ENCODE peak calls at places on chromosomes 13 and 19, in six cellular contexts. One of them, this sample, is unnamed.

GRCh38 chr19:27794444-27795042 is 1418.4 kb downstream of the UQCRFS1 start:
- DNase-seq in RPMI7951: peak; percentile 48
- DNase-seq in MCF 10A: no peak
- DNase-seq in Peyer's patch: no peak
- DNase-seq in neuronal stem cell: peak; percentile 3
- DNase-seq in HuH-7: peak; percentile 14
- DNase-seq in this sample: peak; percentile 26

GRCh38 chr13:98386632-98387031 is 190.3 kb downstream of the STK24 start:
- DNase-seq in RPMI7951: no peak
- DNase-seq in MCF 10A: no peak
- DNase-seq in Peyer's patch: no peak
- DNase-seq in neuronal stem cell: no peak
- DNase-seq in HuH-7: no peak
- DNase-seq in this sample: no peak

GRCh38 chr19:28207244-28207643 is 1005.7 kb downstream of the UQCRFS1 start:
- DNase-seq in RPMI7951: no peak
- DNase-seq in MCF 10A: no peak
- DNase-seq in Peyer's patch: no peak
- DNase-seq in neuronal stem cell: no peak
- DNase-seq in HuH-7: no peak
- DNase-seq in this sample: no peak

GRCh38 chr19:4216832-4217231 is 12.5 kb upstream of the EBI3 start:
- DNase-seq in RPMI7951: no peak
- DNase-seq in MCF 10A: no peak
- DNase-seq in Peyer's patch: no peak
- DNase-seq in neuronal stem cell: no peak
- DNase-seq in HuH-7: no peak
- DNase-seq in this sample: no peak

GRCh38 chr19:29040291-29040690 is 172.7 kb downstream of the UQCRFS1 start:
- DNase-seq in RPMI7951: no peak
- DNase-seq in MCF 10A: no peak
- DNase-seq in Peyer's patch: no peak
- DNase-seq in neuronal stem cell: no peak
- DNase-seq in HuH-7: no peak
- DNase-seq in this sample: no peak

GRCh38 chr13:75326173-75327131 is 155.5 kb downstream of the TBC1D4 start:
- DNase-seq in RPMI7951: peak; percentile 68
- DNase-seq in MCF 10A: no peak
- DNase-seq in Peyer's patch: no peak
- DNase-seq in neuronal stem cell: no peak
- DNase-seq in HuH-7: no peak
- DNase-seq in this sample: peak; percentile 23

GRCh38 chr19:525029-525428 is 6.5 kb upstream of the CDC34 start:
- DNase-seq in RPMI7951: no peak
- DNase-seq in MCF 10A: no peak
- DNase-seq in Peyer's patch: no peak
- DNase-seq in neuronal stem cell: no peak
- DNase-seq in HuH-7: no peak
- DNase-seq in this sample: no peak

GRCh38 chr19:40530091-40530901 is 46.4 kb upstream of the SHKBP1 start:
- DNase-seq in RPMI7951: no peak
- DNase-seq in MCF 10A: no peak
- DNase-seq in Peyer's patch: no peak
- DNase-seq in neuronal stem cell: peak; percentile 72
- DNase-seq in HuH-7: peak; percentile 91
- DNase-seq in this sample: peak; percentile 40

GRCh38 chr19:19595171-19595701 is 23.3 kb downstream of the PBX4 start:
- DNase-seq in RPMI7951: peak; percentile 47
- DNase-seq in MCF 10A: peak; percentile 55
- DNase-seq in Peyer's patch: peak; percentile 56
- DNase-seq in neuronal stem cell: no peak
- DNase-seq in HuH-7: no peak
- DNase-seq in this sample: peak; percentile 62

GRCh38 chr13:33509642-33510229 is 224.2 kb upstream of the STARD13 start:
- DNase-seq in RPMI7951: peak; percentile 63
- DNase-seq in MCF 10A: no peak
- DNase-seq in Peyer's patch: peak; percentile 47
- DNase-seq in neuronal stem cell: no peak
- DNase-seq in HuH-7: no peak
- DNase-seq in this sample: no peak

GRCh38 chr19:13974073-13974472 is 21.8 kb downstream of the DCAF15 start:
- DNase-seq in RPMI7951: no peak
- DNase-seq in MCF 10A: peak; percentile 30
- DNase-seq in Peyer's patch: peak; percentile 77
- DNase-seq in neuronal stem cell: peak; percentile 35
- DNase-seq in HuH-7: no peak
- DNase-seq in this sample: peak; percentile 47

GRCh38 chr13:23348270-23349126 is 85.0 kb downstream of the SACS start:
- DNase-seq in RPMI7951: peak; percentile 20
- DNase-seq in MCF 10A: no peak
- DNase-seq in Peyer's patch: no peak
- DNase-seq in neuronal stem cell: no peak
- DNase-seq in HuH-7: no peak
- DNase-seq in this sample: no peak

GRCh38 chr13:108629353-108629752 is at the start of gene MYO16:
- DNase-seq in RPMI7951: no peak
- DNase-seq in MCF 10A: no peak
- DNase-seq in Peyer's patch: no peak
- DNase-seq in neuronal stem cell: peak; percentile 46
- DNase-seq in HuH-7: no peak
- DNase-seq in this sample: no peak

GRCh38 chr13:28718186-28718537 is 608 bp downstream of the SLC46A3 start:
- DNase-seq in RPMI7951: peak; percentile 6
- DNase-seq in MCF 10A: peak; percentile 80
- DNase-seq in Peyer's patch: no peak
- DNase-seq in neuronal stem cell: no peak
- DNase-seq in HuH-7: no peak
- DNase-seq in this sample: no peak

GRCh38 chr13:59710995-59711701 is 452.6 kb downstream of the DIAPH3 start:
- DNase-seq in RPMI7951: no peak
- DNase-seq in MCF 10A: no peak
- DNase-seq in Peyer's patch: no peak
- DNase-seq in neuronal stem cell: no peak
- DNase-seq in HuH-7: no peak
- DNase-seq in this sample: no peak

GRCh38 chr19:35766571-35767104 is 8.7 kb downstream of the PROSER3 start:
- DNase-seq in RPMI7951: no peak
- DNase-seq in MCF 10A: no peak
- DNase-seq in Peyer's patch: no peak
- DNase-seq in neuronal stem cell: no peak
- DNase-seq in HuH-7: no peak
- DNase-seq in this sample: no peak

GRCh38 chr13:23377603-23378002 is 55.9 kb downstream of the SACS start:
- DNase-seq in RPMI7951: no peak
- DNase-seq in MCF 10A: no peak
- DNase-seq in Peyer's patch: no peak
- DNase-seq in neuronal stem cell: no peak
- DNase-seq in HuH-7: no peak
- DNase-seq in this sample: peak; percentile 29

GRCh38 chr19:28296506-28296905 is 916.4 kb downstream of the UQCRFS1 start:
- DNase-seq in RPMI7951: peak; percentile 88
- DNase-seq in MCF 10A: no peak
- DNase-seq in Peyer's patch: no peak
- DNase-seq in neuronal stem cell: no peak
- DNase-seq in HuH-7: no peak
- DNase-seq in this sample: peak; percentile 64

GRCh38 chr13:69331245-69331644 is 776.4 kb upstream of the ATXN8OS start:
- DNase-seq in RPMI7951: no peak
- DNase-seq in MCF 10A: no peak
- DNase-seq in Peyer's patch: no peak
- DNase-seq in neuronal stem cell: no peak
- DNase-seq in HuH-7: no peak
- DNase-seq in this sample: no peak

GRCh38 chr19:11373166-11373884 is 1.1 kb upstream of the SWSAP1 start:
- DNase-seq in RPMI7951: peak; percentile 43
- DNase-seq in MCF 10A: peak; percentile 74
- DNase-seq in Peyer's patch: no peak
- DNase-seq in neuronal stem cell: peak; percentile 76
- DNase-seq in HuH-7: no peak
- DNase-seq in this sample: peak; percentile 65

GRCh38 chr19:54551293-54551692 is 22.3 kb upstream of the LILRA2 start:
- DNase-seq in RPMI7951: no peak
- DNase-seq in MCF 10A: no peak
- DNase-seq in Peyer's patch: no peak
- DNase-seq in neuronal stem cell: no peak
- DNase-seq in HuH-7: no peak
- DNase-seq in this sample: no peak

GRCh38 chr19:7488736-7489353 is at the start of gene PEX11G:
- DNase-seq in RPMI7951: peak; percentile 81
- DNase-seq in MCF 10A: peak; percentile 84
- DNase-seq in Peyer's patch: peak; percentile 96
- DNase-seq in neuronal stem cell: peak; percentile 93
- DNase-seq in HuH-7: no peak
- DNase-seq in this sample: peak; percentile 89

GRCh38 chr13:98890186-98890585 is 87.7 kb downstream of the DOCK9 start:
- DNase-seq in RPMI7951: peak; percentile 94
- DNase-seq in MCF 10A: peak; percentile 85
- DNase-seq in Peyer's patch: no peak
- DNase-seq in neuronal stem cell: no peak
- DNase-seq in HuH-7: no peak
- DNase-seq in this sample: peak; percentile 67

GRCh38 chr13:107299717-107300116 is 731.8 kb upstream of the ARGLU1 start:
- DNase-seq in RPMI7951: no peak
- DNase-seq in MCF 10A: no peak
- DNase-seq in Peyer's patch: no peak
- DNase-seq in neuronal stem cell: no peak
- DNase-seq in HuH-7: no peak
- DNase-seq in this sample: peak; percentile 18

GRCh38 chr13:108560092-108560491 is 69.3 kb upstream of the MYO16 start:
- DNase-seq in RPMI7951: no peak
- DNase-seq in MCF 10A: no peak
- DNase-seq in Peyer's patch: no peak
- DNase-seq in neuronal stem cell: peak; percentile 3
- DNase-seq in HuH-7: no peak
- DNase-seq in this sample: no peak

GRCh38 chr19:18399008-18399407 is 1.6 kb upstream of the LRRC25 start:
- DNase-seq in RPMI7951: peak; percentile 45
- DNase-seq in MCF 10A: peak; percentile 62
- DNase-seq in Peyer's patch: peak; percentile 70
- DNase-seq in neuronal stem cell: no peak
- DNase-seq in HuH-7: no peak
- DNase-seq in this sample: peak; percentile 31

GRCh38 chr19:19026299-19026971 is 6.9 kb downstream of the SUGP2 start:
- DNase-seq in RPMI7951: no peak
- DNase-seq in MCF 10A: no peak
- DNase-seq in Peyer's patch: no peak
- DNase-seq in neuronal stem cell: no peak
- DNase-seq in HuH-7: no peak
- DNase-seq in this sample: no peak

GRCh38 chr13:22596157-22596863 is 584.5 kb upstream of the SGCG start:
- DNase-seq in RPMI7951: no peak
- DNase-seq in MCF 10A: no peak
- DNase-seq in Peyer's patch: no peak
- DNase-seq in neuronal stem cell: no peak
- DNase-seq in HuH-7: peak; percentile 29
- DNase-seq in this sample: peak; percentile 39

GRCh38 chr13:27293051-27293691 is 22.5 kb downstream of the RASL11A start:
- DNase-seq in RPMI7951: no peak
- DNase-seq in MCF 10A: no peak
- DNase-seq in Peyer's patch: no peak
- DNase-seq in neuronal stem cell: no peak
- DNase-seq in HuH-7: no peak
- DNase-seq in this sample: no peak

GRCh38 chr19:49231389-49231788 is 73.8 kb downstream of the TRPM4 start:
- DNase-seq in RPMI7951: no peak
- DNase-seq in MCF 10A: no peak
- DNase-seq in Peyer's patch: no peak
- DNase-seq in neuronal stem cell: no peak
- DNase-seq in HuH-7: no peak
- DNase-seq in this sample: no peak

GRCh38 chr19:32318884-32319520 is 26.4 kb upstream of the ZNF507 start:
- DNase-seq in RPMI7951: peak; percentile 17
- DNase-seq in MCF 10A: peak; percentile 21
- DNase-seq in Peyer's patch: peak; percentile 53
- DNase-seq in neuronal stem cell: peak; percentile 49
- DNase-seq in HuH-7: peak; percentile 66
- DNase-seq in this sample: peak; percentile 34

GRCh38 chr13:74325106-74325505 is 190.9 kb upstream of the KLF12 start:
- DNase-seq in RPMI7951: peak; percentile 69
- DNase-seq in MCF 10A: peak; percentile 42
- DNase-seq in Peyer's patch: no peak
- DNase-seq in neuronal stem cell: no peak
- DNase-seq in HuH-7: peak; percentile 6
- DNase-seq in this sample: peak; percentile 57

GRCh38 chr19:47239610-47240296 is 8.8 kb upstream of the BBC3 start:
- DNase-seq in RPMI7951: peak; percentile 67
- DNase-seq in MCF 10A: no peak
- DNase-seq in Peyer's patch: peak; percentile 69
- DNase-seq in neuronal stem cell: no peak
- DNase-seq in HuH-7: no peak
- DNase-seq in this sample: peak; percentile 78

GRCh38 chr19:18002347-18002850 is 5.6 kb upstream of the ARRDC2 start:
- DNase-seq in RPMI7951: no peak
- DNase-seq in MCF 10A: no peak
- DNase-seq in Peyer's patch: peak; percentile 82
- DNase-seq in neuronal stem cell: no peak
- DNase-seq in HuH-7: no peak
- DNase-seq in this sample: no peak

GRCh38 chr19:1252221-1252817 is 3.9 kb downstream of the MIDN start:
- DNase-seq in RPMI7951: peak; percentile 98
- DNase-seq in MCF 10A: peak; percentile 99
- DNase-seq in Peyer's patch: peak; percentile 91
- DNase-seq in neuronal stem cell: no peak
- DNase-seq in HuH-7: no peak
- DNase-seq in this sample: peak; percentile 97

GRCh38 chr13:45333973-45334922 is 6.7 kb downstream of the TPT1 start:
- DNase-seq in RPMI7951: peak; percentile 67
- DNase-seq in MCF 10A: no peak
- DNase-seq in Peyer's patch: peak; percentile 59
- DNase-seq in neuronal stem cell: no peak
- DNase-seq in HuH-7: no peak
- DNase-seq in this sample: no peak